ENCODE peak calls at places on chromosomes 4 and X, in seven cellular contexts. One of them, this sample, is unnamed.

GRCh38 chr4:172134536-172134935 is 321.3 kb downstream of the GALNTL6 start:
- DNase-seq in kidney: no peak
- DNase-seq in Calu3: no peak
- DNase-seq in brain microvascular endothelial cell: no peak
- DNase-seq in nucleus accumbens: no peak
- DNase-seq in stimulated activated CD4-positive, alpha-beta T cell treated with anti-CD3 and anti-CD28 coated beads, Interleukin-2, amount 100 ng/mL, for 24 hours: no peak
- DNase-seq in pons: no peak
- DNase-seq in this sample: no peak

GRCh38 chr4:2511645-2512131 is 24.8 kb upstream of the FAM193A start:
- DNase-seq in kidney: no peak
- DNase-seq in Calu3: no peak
- DNase-seq in brain microvascular endothelial cell: no peak
- DNase-seq in nucleus accumbens: peak
- DNase-seq in stimulated activated CD4-positive, alpha-beta T cell treated with anti-CD3 and anti-CD28 coated beads, Interleukin-2, amount 100 ng/mL, for 24 hours: no peak
- DNase-seq in pons: no peak
- DNase-seq in this sample: no peak

GRCh38 chrX:46665232-46666162 is 91.9 kb downstream of the CHST7 start:
- DNase-seq in kidney: no peak
- DNase-seq in Calu3: no peak
- DNase-seq in brain microvascular endothelial cell: no peak
- DNase-seq in nucleus accumbens: no peak
- DNase-seq in stimulated activated CD4-positive, alpha-beta T cell treated with anti-CD3 and anti-CD28 coated beads, Interleukin-2, amount 100 ng/mL, for 24 hours: peak
- DNase-seq in pons: no peak
- DNase-seq in this sample: no peak

GRCh38 chrX:124346064-124346876 is at the start of gene SH2D1A:
- DNase-seq in kidney: no peak
- DNase-seq in Calu3: no peak
- DNase-seq in brain microvascular endothelial cell: no peak
- DNase-seq in nucleus accumbens: no peak
- DNase-seq in stimulated activated CD4-positive, alpha-beta T cell treated with anti-CD3 and anti-CD28 coated beads, Interleukin-2, amount 100 ng/mL, for 24 hours: peak
- DNase-seq in pons: no peak
- DNase-seq in this sample: no peak

GRCh38 chrX:22164770-22165388 is 107.8 kb upstream of the CBLL2 start:
- DNase-seq in kidney: no peak
- DNase-seq in Calu3: no peak
- DNase-seq in brain microvascular endothelial cell: peak
- DNase-seq in nucleus accumbens: no peak
- DNase-seq in stimulated activated CD4-positive, alpha-beta T cell treated with anti-CD3 and anti-CD28 coated beads, Interleukin-2, amount 100 ng/mL, for 24 hours: no peak
- DNase-seq in pons: no peak
- DNase-seq in this sample: no peak

GRCh38 chrX:30533261-30533660 is 44.3 kb downstream of the TASL start:
- DNase-seq in kidney: no peak
- DNase-seq in Calu3: no peak
- DNase-seq in brain microvascular endothelial cell: no peak
- DNase-seq in nucleus accumbens: no peak
- DNase-seq in stimulated activated CD4-positive, alpha-beta T cell treated with anti-CD3 and anti-CD28 coated beads, Interleukin-2, amount 100 ng/mL, for 24 hours: no peak
- DNase-seq in pons: no peak
- DNase-seq in this sample: no peak

GRCh38 chrX:15781964-15782711 is 8.1 kb upstream of the ZRSR2 start:
- DNase-seq in kidney: no peak
- DNase-seq in Calu3: no peak
- DNase-seq in brain microvascular endothelial cell: no peak
- DNase-seq in nucleus accumbens: no peak
- DNase-seq in stimulated activated CD4-positive, alpha-beta T cell treated with anti-CD3 and anti-CD28 coated beads, Interleukin-2, amount 100 ng/mL, for 24 hours: no peak
- DNase-seq in pons: no peak
- DNase-seq in this sample: no peak

GRCh38 chrX:9352243-9352642 is 112.6 kb upstream of the TBL1X start:
- DNase-seq in kidney: no peak
- DNase-seq in Calu3: no peak
- DNase-seq in brain microvascular endothelial cell: no peak
- DNase-seq in nucleus accumbens: no peak
- DNase-seq in stimulated activated CD4-positive, alpha-beta T cell treated with anti-CD3 and anti-CD28 coated beads, Interleukin-2, amount 100 ng/mL, for 24 hours: no peak
- DNase-seq in pons: no peak
- DNase-seq in this sample: no peak

GRCh38 chrX:8405631-8406030 is 59.0 kb upstream of the VCX3B start:
- DNase-seq in kidney: no peak
- DNase-seq in Calu3: no peak
- DNase-seq in brain microvascular endothelial cell: no peak
- DNase-seq in nucleus accumbens: no peak
- DNase-seq in stimulated activated CD4-positive, alpha-beta T cell treated with anti-CD3 and anti-CD28 coated beads, Interleukin-2, amount 100 ng/mL, for 24 hours: no peak
- DNase-seq in pons: no peak
- DNase-seq in this sample: no peak

GRCh38 chr4:181909368-181909767 is 333.8 kb upstream of the TENM3 start:
- DNase-seq in kidney: no peak
- DNase-seq in Calu3: peak
- DNase-seq in brain microvascular endothelial cell: peak
- DNase-seq in nucleus accumbens: no peak
- DNase-seq in stimulated activated CD4-positive, alpha-beta T cell treated with anti-CD3 and anti-CD28 coated beads, Interleukin-2, amount 100 ng/mL, for 24 hours: no peak
- DNase-seq in pons: no peak
- DNase-seq in this sample: no peak

GRCh38 chrX:24728530-24728929 is 34.8 kb downstream of the POLA1 start:
- DNase-seq in kidney: no peak
- DNase-seq in Calu3: no peak
- DNase-seq in brain microvascular endothelial cell: no peak
- DNase-seq in nucleus accumbens: no peak
- DNase-seq in stimulated activated CD4-positive, alpha-beta T cell treated with anti-CD3 and anti-CD28 coated beads, Interleukin-2, amount 100 ng/mL, for 24 hours: no peak
- DNase-seq in pons: no peak
- DNase-seq in this sample: no peak

GRCh38 chr4:88866862-88867550 is 169.4 kb upstream of the NAP1L5 start:
- DNase-seq in kidney: no peak
- DNase-seq in Calu3: no peak
- DNase-seq in brain microvascular endothelial cell: peak
- DNase-seq in nucleus accumbens: no peak
- DNase-seq in stimulated activated CD4-positive, alpha-beta T cell treated with anti-CD3 and anti-CD28 coated beads, Interleukin-2, amount 100 ng/mL, for 24 hours: no peak
- DNase-seq in pons: no peak
- DNase-seq in this sample: no peak

GRCh38 chr4:172707622-172708021 is 461.0 kb upstream of the GALNT7 start:
- DNase-seq in kidney: no peak
- DNase-seq in Calu3: no peak
- DNase-seq in brain microvascular endothelial cell: no peak
- DNase-seq in nucleus accumbens: no peak
- DNase-seq in stimulated activated CD4-positive, alpha-beta T cell treated with anti-CD3 and anti-CD28 coated beads, Interleukin-2, amount 100 ng/mL, for 24 hours: no peak
- DNase-seq in pons: no peak
- DNase-seq in this sample: no peak

GRCh38 chr4:183628189-183628588 is 30.8 kb downstream of the RWDD4 start:
- DNase-seq in kidney: no peak
- DNase-seq in Calu3: no peak
- DNase-seq in brain microvascular endothelial cell: no peak
- DNase-seq in nucleus accumbens: no peak
- DNase-seq in stimulated activated CD4-positive, alpha-beta T cell treated with anti-CD3 and anti-CD28 coated beads, Interleukin-2, amount 100 ng/mL, for 24 hours: no peak
- DNase-seq in pons: no peak
- DNase-seq in this sample: no peak

GRCh38 chrX:124086411-124086810 is 124.9 kb downstream of the STAG2 start:
- DNase-seq in kidney: no peak
- DNase-seq in Calu3: no peak
- DNase-seq in brain microvascular endothelial cell: no peak
- DNase-seq in nucleus accumbens: no peak
- DNase-seq in stimulated activated CD4-positive, alpha-beta T cell treated with anti-CD3 and anti-CD28 coated beads, Interleukin-2, amount 100 ng/mL, for 24 hours: peak
- DNase-seq in pons: no peak
- DNase-seq in this sample: no peak

GRCh38 chr4:30790998-30791397 is 70.8 kb downstream of the PCDH7 start:
- DNase-seq in kidney: no peak
- DNase-seq in Calu3: no peak
- DNase-seq in brain microvascular endothelial cell: no peak
- DNase-seq in nucleus accumbens: no peak
- DNase-seq in stimulated activated CD4-positive, alpha-beta T cell treated with anti-CD3 and anti-CD28 coated beads, Interleukin-2, amount 100 ng/mL, for 24 hours: no peak
- DNase-seq in pons: no peak
- DNase-seq in this sample: no peak

GRCh38 chrX:40153335-40154221 is 55.8 kb upstream of the BCOR start:
- DNase-seq in kidney: peak
- DNase-seq in Calu3: peak
- DNase-seq in brain microvascular endothelial cell: no peak
- DNase-seq in nucleus accumbens: peak
- DNase-seq in stimulated activated CD4-positive, alpha-beta T cell treated with anti-CD3 and anti-CD28 coated beads, Interleukin-2, amount 100 ng/mL, for 24 hours: peak
- DNase-seq in pons: peak
- DNase-seq in this sample: peak

GRCh38 chr4:156293657-156294297 is 340.1 kb upstream of the CTSO start:
- DNase-seq in kidney: no peak
- DNase-seq in Calu3: no peak
- DNase-seq in brain microvascular endothelial cell: peak
- DNase-seq in nucleus accumbens: no peak
- DNase-seq in stimulated activated CD4-positive, alpha-beta T cell treated with anti-CD3 and anti-CD28 coated beads, Interleukin-2, amount 100 ng/mL, for 24 hours: no peak
- DNase-seq in pons: no peak
- DNase-seq in this sample: peak

GRCh38 chr4:75547647-75548387 is 8.0 kb upstream of the ODAPH start:
- DNase-seq in kidney: peak
- DNase-seq in Calu3: peak
- DNase-seq in brain microvascular endothelial cell: peak
- DNase-seq in nucleus accumbens: no peak
- DNase-seq in stimulated activated CD4-positive, alpha-beta T cell treated with anti-CD3 and anti-CD28 coated beads, Interleukin-2, amount 100 ng/mL, for 24 hours: no peak
- DNase-seq in pons: no peak
- DNase-seq in this sample: peak

GRCh38 chrX:147848009-147848408 is 63.7 kb upstream of the FMR1 start:
- DNase-seq in kidney: no peak
- DNase-seq in Calu3: peak
- DNase-seq in brain microvascular endothelial cell: no peak
- DNase-seq in nucleus accumbens: no peak
- DNase-seq in stimulated activated CD4-positive, alpha-beta T cell treated with anti-CD3 and anti-CD28 coated beads, Interleukin-2, amount 100 ng/mL, for 24 hours: no peak
- DNase-seq in pons: no peak
- DNase-seq in this sample: no peak

GRCh38 chr4:54197926-54198325 is 31.2 kb upstream of the PDGFRA start:
- DNase-seq in kidney: no peak
- DNase-seq in Calu3: no peak
- DNase-seq in brain microvascular endothelial cell: no peak
- DNase-seq in nucleus accumbens: no peak
- DNase-seq in stimulated activated CD4-positive, alpha-beta T cell treated with anti-CD3 and anti-CD28 coated beads, Interleukin-2, amount 100 ng/mL, for 24 hours: no peak
- DNase-seq in pons: no peak
- DNase-seq in this sample: no peak

GRCh38 chr4:39614487-39615162 is 24.0 kb downstream of the SMIM14 start:
- DNase-seq in kidney: no peak
- DNase-seq in Calu3: no peak
- DNase-seq in brain microvascular endothelial cell: peak
- DNase-seq in nucleus accumbens: no peak
- DNase-seq in stimulated activated CD4-positive, alpha-beta T cell treated with anti-CD3 and anti-CD28 coated beads, Interleukin-2, amount 100 ng/mL, for 24 hours: no peak
- DNase-seq in pons: no peak
- DNase-seq in this sample: no peak

This sample was measured in Right ventricle myocardium inferior.